ENCODE peak calls at places on chromosomes 13 and 19, in eight cellular contexts. M, A, E, Z, V, K, H and C are unnamed samples.

GRCh38 chr19:55173717-55174409 is 6.2 kb downstream of the SYT5 start:
- DNase-seq in M (no peak), A (no peak), E (no peak), Z (peak), V (no peak), K (no peak), H (peak), C (no peak)

GRCh38 chr19:1258707-1259205 is 10.4 kb downstream of the MIDN start:
- DNase-seq in M (no peak), A (no peak), E (no peak), Z (no peak), V (no peak), K (no peak), H (no peak), C (no peak)

GRCh38 chr19:39448271-39448670 is 2.9 kb downstream of the SUPT5H start:
- DNase-seq in M (no peak), A (no peak), E (peak), Z (no peak), V (no peak), K (no peak), H (no peak), C (no peak)

GRCh38 chr13:114005206-114005720 is 31.4 kb upstream of the C13orf46 start:
- DNase-seq in M (no peak), A (peak), E (no peak), Z (no peak), V (no peak), K (no peak), H (no peak), C (no peak)

GRCh38 chr13:98478134-98479129 is 98.5 kb downstream of the STK24 start:
- DNase-seq in M (peak), A (no peak), E (peak), Z (no peak), V (no peak), K (no peak), H (peak), C (no peak)

GRCh38 chr13:102214956-102215355 is 186.9 kb downstream of the FGF14 start:
- DNase-seq in M (no peak), A (no peak), E (no peak), Z (no peak), V (no peak), K (no peak), H (no peak), C (no peak)

GRCh38 chr13:109121826-109122225 is 492.4 kb downstream of the MYO16 start:
- DNase-seq in M (no peak), A (no peak), E (no peak), Z (no peak), V (no peak), K (no peak), H (no peak), C (no peak)

GRCh38 chr13:112861876-112862615 is 107.0 kb upstream of the MCF2L start:
- DNase-seq in M (no peak), A (peak), E (no peak), Z (no peak), V (no peak), K (no peak), H (no peak), C (no peak)

GRCh38 chr13:107170270-107170931 is 602.5 kb upstream of the ARGLU1 start:
- DNase-seq in M (no peak), A (no peak), E (no peak), Z (no peak), V (no peak), K (no peak), H (no peak), C (no peak)

GRCh38 chr13:38777347-38778107 is 90.7 kb downstream of the FREM2 start:
- DNase-seq in M (no peak), A (no peak), E (no peak), Z (no peak), V (no peak), K (no peak), H (no peak), C (no peak)

GRCh38 chr19:2469102-2469914 is 6.6 kb upstream of the GADD45B start:
- DNase-seq in M (peak), A (no peak), E (no peak), Z (peak), V (no peak), K (no peak), H (no peak), C (no peak)

GRCh38 chr13:52955505-52955904 is 73.1 kb upstream of the OLFM4 start:
- DNase-seq in M (no peak), A (no peak), E (no peak), Z (no peak), V (no peak), K (no peak), H (no peak), C (no peak)

GRCh38 chr19:17110599-17110966 is 35.0 kb downstream of the MYO9B start:
- DNase-seq in M (no peak), A (no peak), E (no peak), Z (no peak), V (no peak), K (no peak), H (no peak), C (no peak)

GRCh38 chr13:20145521-20145920 is 15.3 kb downstream of the GJA3 start:
- DNase-seq in M (no peak), A (no peak), E (no peak), Z (no peak), V (no peak), K (no peak), H (no peak), C (peak)

GRCh38 chr13:109141716-109142115 is 512.3 kb downstream of the MYO16 start:
- DNase-seq in M (no peak), A (no peak), E (no peak), Z (no peak), V (no peak), K (no peak), H (no peak), C (no peak)

GRCh38 chr19:48230555-48231129 is 25.1 kb downstream of the CARD8 start:
- DNase-seq in M (no peak), A (no peak), E (no peak), Z (no peak), V (no peak), K (no peak), H (no peak), C (no peak)

GRCh38 chr19:7395360-7395781 is 46.6 kb downstream of the ARHGEF18 start:
- DNase-seq in M (no peak), A (no peak), E (no peak), Z (no peak), V (no peak), K (no peak), H (peak), C (no peak)